ENCODE peak calls at places on chromosomes 3 and 15, in nine cellular contexts. Z is heart right ventricle, B is EH, R is GM12878, Q is heart left ventricle, U is NCI-H748 treated with DMSO at 0.1 percent for 48 hours, G is amygdala, L is B cell, C is GM12865. N is an unnamed sample.
A peak's percentile ranks its signal among the peaks of the same experiment; 100 is the strongest.

GRCh38 chr3:59502806-59503205 is 453.0 kb upstream of the CFAP20DC start:
- DNase-seq in Q (no peak), B (peak; percentile 87), U (no peak), R (no peak), G (no peak), Z (no peak), L (no peak), C (no peak), N (no peak)

GRCh38 chr3:37243811-37244748 is 69.7 kb upstream of the LRRFIP2 start:
- DNase-seq in U (no peak), L (no peak), G (no peak), Q (peak; percentile 83), Z (peak; percentile 78), C (peak; percentile 61), R (no peak), B (peak; percentile 92), N (peak; percentile 17)

GRCh38 chr3:32817195-32817560 is 619 bp upstream of the TRIM71 start:
- DNase-seq in C (no peak), B (no peak), R (no peak), G (no peak), Z (no peak), U (no peak), Q (no peak), L (no peak), N (no peak)

GRCh38 chr15:69482686-69483256 is 30.2 kb downstream of the RPLP1 start:
- DNase-seq in Q (no peak), R (no peak), G (no peak), U (no peak), C (no peak), B (no peak), L (no peak), Z (no peak), N (no peak)

GRCh38 chr3:100033814-100034490 is 80.3 kb downstream of the FILIP1L start:
- DNase-seq in G (no peak), C (no peak), B (peak; percentile 72), R (no peak), L (no peak), U (no peak), Q (no peak), Z (no peak), N (no peak)

GRCh38 chr3:138774529-138775253 is 60.0 kb downstream of the PIK3CB start:
- DNase-seq in Z (no peak), Q (peak; percentile 62), G (peak; percentile 69), L (no peak), R (no peak), C (peak; percentile 53), U (peak; percentile 83), B (peak; percentile 99), N (peak; percentile 78)

GRCh38 chr3:119559441-119559963 is at the start of gene CD80:
- DNase-seq in Z (peak; percentile 31), U (peak; percentile 6), Q (peak; percentile 46), G (no peak), B (peak; percentile 60), C (peak; percentile 96), R (peak; percentile 82), L (peak; percentile 38), N (no peak)

GRCh38 chr3:190094201-190094718 is 26.4 kb downstream of the P3H2 start:
- DNase-seq in C (no peak), B (peak; percentile 90), Z (no peak), U (no peak), R (no peak), L (no peak), Q (no peak), G (no peak), N (no peak)

GRCh38 chr3:126259411-126260391 is 79.3 kb upstream of the ALDH1L1 start:
- DNase-seq in Q (peak; percentile 56), C (peak; percentile 12), L (no peak), R (no peak), U (no peak), B (peak; percentile 32), Z (peak; percentile 76), G (no peak), N (peak; percentile 15)

GRCh38 chr3:102156426-102156825 is 278.4 kb upstream of the ZPLD1 start:
- DNase-seq in C (no peak), L (no peak), B (peak; percentile 85), U (no peak), Z (no peak), G (no peak), R (no peak), Q (no peak), N (no peak)

GRCh38 chr15:49827311-49827710 is 206.5 kb downstream of the DTWD1 start:
- DNase-seq in Q (no peak), U (no peak), L (no peak), Z (no peak), C (no peak), B (no peak), R (no peak), G (no peak), N (no peak)

GRCh38 chr15:34837246-34838016 is 42.1 kb upstream of the ACTC1 start:
- DNase-seq in C (no peak), Q (no peak), L (no peak), R (no peak), U (no peak), B (peak; percentile 90), Z (no peak), G (no peak), N (no peak)

GRCh38 chr15:100059094-100059493 is 282.7 kb downstream of the ADAMTS17 start:
- DNase-seq in L (no peak), Q (no peak), Z (no peak), R (no peak), C (no peak), G (no peak), B (no peak), U (no peak), N (no peak)

GRCh38 chr15:39118510-39118909 is 462.4 kb upstream of the THBS1 start:
- DNase-seq in C (no peak), Z (no peak), G (no peak), U (no peak), L (no peak), R (no peak), Q (no peak), B (peak; percentile 94), N (no peak)

GRCh38 chr3:73498764-73499622 is 125.7 kb downstream of the PDZRN3 start:
- DNase-seq in U (no peak), Q (peak; percentile 27), R (no peak), C (peak; percentile 67), G (no peak), L (no peak), Z (no peak), B (no peak), N (no peak)

GRCh38 chr3:126828306-126828705 is 124.3 kb downstream of the CHCHD6 start:
- DNase-seq in B (no peak), Q (peak; percentile 35), Z (peak; percentile 57), R (no peak), U (no peak), C (no peak), L (no peak), G (no peak), N (no peak)

GRCh38 chr3:131543714-131544113 is 40.9 kb upstream of the MRPL3 start:
- DNase-seq in L (no peak), R (no peak), G (no peak), Z (peak; percentile 75), B (peak; percentile 88), Q (peak; percentile 68), C (no peak), U (no peak), N (peak; percentile 29)

GRCh38 chr15:75182187-75183131 is 19.2 kb upstream of the C15orf39 start:
- DNase-seq in Z (no peak), C (no peak), L (no peak), B (no peak), U (no peak), Q (no peak), R (no peak), G (no peak), N (no peak)

GRCh38 chr3:133980550-133980949 is 49.2 kb downstream of the SLCO2A1 start:
- DNase-seq in L (no peak), R (no peak), B (no peak), G (no peak), Q (no peak), Z (no peak), U (no peak), C (no peak), N (no peak)

GRCh38 chr15:25249236-25250010 is 189.4 kb downstream of the UBE3A start:
- DNase-seq in U (no peak), G (no peak), C (no peak), B (no peak), R (no peak), L (no peak), Q (peak; percentile 10), Z (no peak), N (no peak)

GRCh38 chr3:87196879-87197278 is 30.2 kb upstream of the CHMP2B start:
- DNase-seq in L (no peak), R (no peak), G (no peak), Z (no peak), C (no peak), U (peak; percentile 6), B (no peak), Q (no peak), N (no peak)

GRCh38 chr15:49135893-49136292 is 19.5 kb downstream of the COPS2 start:
- DNase-seq in R (no peak), B (peak; percentile 83), Q (no peak), U (no peak), C (no peak), L (no peak), G (no peak), Z (no peak), N (no peak)

N was measured in occipital lobe.